ENCODE peak calls at places on chromosome 20, in ten cellular contexts. N is activated T-cell treated with anti-CD3 and anti-CD28 coated beads for 1 hour; Y is NCI-H69; R is activated naive CD4-positive, alpha-beta T cell treated with anti-CD3 and anti-CD28 coated beads, Interleukin-2, amount 10 ng/mL, durations not matched to agents 7 days and 5 days; H is astrocyte of the spinal cord; J is HFFc6; T is Right ventricle myocardium superior; C is fibroblast of the aortic adventitia; K is activated naive CD8-positive, alpha-beta T cell treated with anti-CD3 and anti-CD28 coated beads, Interleukin-2, amount 50 U/mL, for 24 hours; I is GM13977. F is an unnamed sample.
A peak's percentile ranks its signal among the peaks of the same experiment; 100 is the strongest.

GRCh38 chr20:62424249-62425109 is 2.9 kb downstream of the RBBP8NL start:
- DNase-seq in N (no peak), Y (no peak), R (no peak), H (no peak), J (no peak), T (no peak), C (no peak), K (no peak), I (no peak), F (no peak)

GRCh38 chr20:10611357-10611756 is 62.4 kb downstream of the JAG1 start:
- DNase-seq in N (no peak), Y (peak; percentile 63), R (no peak), H (peak; percentile 61), J (peak; percentile 27), T (peak; percentile 71), C (peak; percentile 57), K (no peak), I (peak; percentile 31), F (peak; percentile 8)

GRCh38 chr20:57103146-57103800 is 163.2 kb downstream of the BMP7 start:
- DNase-seq in N (no peak), Y (no peak), R (no peak), H (no peak), J (no peak), T (no peak), C (no peak), K (no peak), I (no peak), F (no peak)

GRCh38 chr20:41058007-41058673 is 29.5 kb downstream of the TOP1 start:
- DNase-seq in N (no peak), Y (peak; percentile 30), R (no peak), H (peak; percentile 79), J (peak; percentile 86), T (no peak), C (peak; percentile 68), K (no peak), I (no peak), F (no peak)

GRCh38 chr20:51695574-51696303 is 72.5 kb downstream of the ATP9A start:
- DNase-seq in N (no peak), Y (peak; percentile 78), R (no peak), H (peak; percentile 74), J (peak; percentile 82), T (no peak), C (peak; percentile 66), K (peak; percentile 5), I (no peak), F (peak; percentile 32)

GRCh38 chr20:38883081-38883980 is 42.9 kb upstream of the FAM83D start:
- DNase-seq in N (no peak), Y (peak; percentile 94), R (no peak), H (no peak), J (peak; percentile 11), T (peak; percentile 52), C (peak; percentile 12), K (no peak), I (no peak), F (no peak)

GRCh38 chr20:4170621-4171537 is 155.5 kb upstream of the RNF24 start:
- DNase-seq in N (no peak), Y (no peak), R (no peak), H (peak; percentile 55), J (no peak), T (no peak), C (no peak), K (no peak), I (no peak), F (no peak)

GRCh38 chr20:58557713-58558335 is 42.6 kb upstream of the APCDD1L start:
- DNase-seq in N (no peak), Y (no peak), R (no peak), H (no peak), J (no peak), T (no peak), C (peak; percentile 44), K (no peak), I (no peak), F (no peak)

GRCh38 chr20:51497542-51498467 is 44.7 kb downstream of the NFATC2 start:
- DNase-seq in N (peak; percentile 19), Y (no peak), R (peak; percentile 54), H (no peak), J (no peak), T (no peak), C (peak; percentile 26), K (peak; percentile 64), I (peak; percentile 81), F (peak; percentile 82)

GRCh38 chr20:63015665-63016361 is 9.0 kb upstream of the BHLHE23 start:
- DNase-seq in N (no peak), Y (no peak), R (no peak), H (no peak), J (no peak), T (peak; percentile 23), C (no peak), K (no peak), I (no peak), F (no peak)

GRCh38 chr20:52261792-52262191 is 70.2 kb upstream of the ZFP64 start:
- DNase-seq in N (no peak), Y (no peak), R (no peak), H (no peak), J (no peak), T (no peak), C (no peak), K (no peak), I (no peak), F (no peak)

GRCh38 chr20:21302645-21303060 is 478 bp upstream of the XRN2 start:
- DNase-seq in N (no peak), Y (no peak), R (no peak), H (no peak), J (no peak), T (no peak), C (no peak), K (no peak), I (no peak), F (peak; percentile 49)

GRCh38 chr20:23631226-23631822 is 6.4 kb downstream of the CST3 start:
- DNase-seq in N (no peak), Y (no peak), R (no peak), H (no peak), J (no peak), T (no peak), C (no peak), K (no peak), I (no peak), F (no peak)

GRCh38 chr20:4546786-4547185 is 174.9 kb upstream of the PRND start:
- DNase-seq in N (no peak), Y (no peak), R (no peak), H (peak; percentile 79), J (peak; percentile 94), T (no peak), C (peak; percentile 69), K (no peak), I (no peak), F (no peak)

GRCh38 chr20:4444404-4444803 is 277.3 kb upstream of the PRND start:
- DNase-seq in N (no peak), Y (no peak), R (no peak), H (peak; percentile 76), J (peak; percentile 86), T (no peak), C (peak; percentile 64), K (no peak), I (no peak), F (no peak)

GRCh38 chr20:9889270-9889981 is 50.5 kb upstream of the PAK5 start:
- DNase-seq in N (no peak), Y (no peak), R (no peak), H (no peak), J (no peak), T (no peak), C (no peak), K (no peak), I (peak; percentile 7), F (no peak)

F was measured in Kasumi-1.